ENCODE peak calls at places on chromosomes 3 and 15, in five cellular contexts. H, M, Z, O and Y are unnamed samples.
A peak's percentile ranks its signal among the peaks of the same experiment; 100 is the strongest.

GRCh38 chr3:126156468-126156867 is 23.9 kb downstream of the ALDH1L1 start:
- DNase-seq in Z (peak; percentile 86), O (no peak), M (no peak), H (peak; percentile 60), Y (no peak)

GRCh38 chr3:128584412-128585020 is 66.1 kb downstream of the RPN1 start:
- DNase-seq in H (peak; percentile 94), Z (peak; percentile 42), O (peak; percentile 4), M (peak; percentile 59), Y (peak; percentile 56)

GRCh38 chr3:105686324-105686897 is 182.4 kb downstream of the CBLB start:
- DNase-seq in H (peak; percentile 29), O (no peak), M (no peak), Z (peak; percentile 12), Y (peak; percentile 54)

GRCh38 chr3:177977381-177978158 is 558.7 kb upstream of the KCNMB2 start:
- DNase-seq in H (no peak), M (no peak), O (no peak), Z (no peak), Y (peak; percentile 96)

GRCh38 chr15:64857421-64857820 is 15.7 kb downstream of the PLEKHO2 start:
- DNase-seq in M (no peak), Z (no peak), O (no peak), H (no peak), Y (peak; percentile 77)

GRCh38 chr3:89570465-89570864 is 463.0 kb downstream of the EPHA3 start:
- DNase-seq in O (no peak), M (no peak), H (no peak), Z (no peak), Y (no peak)

GRCh38 chr3:174101244-174101643 is 703.7 kb downstream of the NLGN1 start:
- DNase-seq in M (no peak), H (no peak), Z (no peak), O (peak; percentile 15), Y (peak; percentile 69)

GRCh38 chr15:38129531-38130199 is 123.0 kb upstream of the SPRED1 start:
- DNase-seq in O (peak; percentile 39), Z (peak; percentile 7), M (no peak), H (peak; percentile 9), Y (peak; percentile 99)

GRCh38 chr3:10945683-10946287 is 46.8 kb upstream of the SLC6A1 start:
- DNase-seq in Z (peak; percentile 84), O (no peak), H (peak; percentile 92), M (peak; percentile 47), Y (peak; percentile 25)

GRCh38 chr3:156477306-156477705 is 77.6 kb downstream of the SSR3 start:
- DNase-seq in M (no peak), O (no peak), H (no peak), Z (no peak), Y (peak; percentile 61)

GRCh38 chr3:195153653-195154052 is 117.3 kb downstream of the XXYLT1 start:
- DNase-seq in H (no peak), O (no peak), Z (no peak), M (no peak), Y (peak; percentile 38)

GRCh38 chr3:195150194-195151118 is 120.5 kb downstream of the XXYLT1 start:
- DNase-seq in O (no peak), Z (peak; percentile 74), M (no peak), H (peak; percentile 38), Y (peak; percentile 81)

GRCh38 chr3:195153121-195153520 is 117.8 kb downstream of the XXYLT1 start:
- DNase-seq in H (peak; percentile 54), Z (no peak), O (no peak), M (no peak), Y (peak; percentile 17)

GRCh38 chr3:195151402-195151801 is 119.6 kb downstream of the XXYLT1 start:
- DNase-seq in M (no peak), Z (no peak), O (no peak), H (no peak), Y (no peak)

GRCh38 chr3:195151866-195152526 is 119.0 kb downstream of the XXYLT1 start:
- DNase-seq in Z (no peak), H (no peak), M (peak; percentile 50), O (no peak), Y (peak; percentile 92)
- TF ChIP-seq MXI1 in Z (no peak), H (no peak), M (no peak), O (no peak), Y (no peak)

DNA sequence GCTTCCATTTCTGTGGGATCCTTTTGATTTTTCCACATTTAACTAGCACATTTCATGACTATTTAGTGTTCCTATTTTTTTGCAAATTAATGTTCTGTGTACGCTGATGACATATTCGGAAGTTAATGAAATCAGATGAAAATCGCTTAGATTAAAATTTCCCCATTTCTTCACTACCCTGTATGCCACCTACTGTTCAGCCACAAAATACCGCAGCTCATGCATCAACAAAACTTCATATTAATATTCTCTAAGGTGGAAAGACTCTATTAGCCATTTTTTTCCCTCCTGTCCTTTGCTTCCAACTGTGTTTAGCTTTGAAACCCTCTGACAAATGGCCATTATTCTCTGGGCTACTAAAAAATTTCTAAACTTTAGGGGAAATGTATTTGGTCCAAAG is 300.6 kb downstream of the MECOM start:
- DNase-seq in H (no peak), Z (no peak), M (no peak), O (no peak), Y (no peak)
- TF ChIP-seq MXI1 in H (no peak), Z (no peak), M (no peak), O (no peak), Y (no peak)

GRCh38 chr3:69658514-69658913 is 80.8 kb upstream of the MITF start:
- DNase-seq in O (no peak), M (no peak), Z (no peak), H (no peak), Y (no peak)
- TF ChIP-seq MXI1 in O (no peak), M (no peak), Z (no peak), H (no peak), Y (no peak)

GRCh38 chr3:191141728-191142127 is 57.3 kb upstream of the OSTN start:
- DNase-seq in M (no peak), Z (no peak), H (no peak), O (no peak), Y (peak; percentile 94)
- TF ChIP-seq MXI1 in M (no peak), Z (no peak), H (no peak), O (no peak), Y (no peak)